ENCODE peak calls at places on chromosomes 11 and 22, in seven cellular contexts. E is progenitor cell of endocrine pancreas, U is mesenteric fat pad, V is AG09309, J is smooth muscle cell of the brain vasculature, G is GM12865, X is NCI-H146. T is an unnamed sample.

GRCh38 chr22:38017272-38017920 is 33.0 kb upstream of the SOX10 start:
- DNase-seq in G (no peak), V (no peak), E (no peak), U (no peak), J (no peak), X (no peak), T (no peak)

GRCh38 chr11:45110562-45110961 is 35.9 kb upstream of the PRDM11 start:
- DNase-seq in X (peak; percentile 60), G (peak; percentile 75), E (peak; percentile 34), U (no peak), V (peak; percentile 34), J (peak; percentile 31), T (peak; percentile 71)

GRCh38 chr11:110525883-110526282 is 96.1 kb downstream of the FDX1 start:
- DNase-seq in G (no peak), V (peak; percentile 52), J (no peak), E (no peak), U (no peak), X (no peak), T (no peak)

GRCh38 chr22:42926034-42926433 is 69.0 kb upstream of the ARFGAP3 start:
- DNase-seq in V (no peak), J (no peak), E (no peak), U (no peak), X (no peak), G (no peak), T (no peak)

GRCh38 chr22:33210129-33210784 is 152.1 kb upstream of the SYN3 start:
- DNase-seq in V (no peak), J (no peak), U (no peak), E (peak; percentile 11), G (peak; percentile 74), X (peak; percentile 59), T (peak; percentile 75)

GRCh38 chr11:14803846-14804245 is 88.2 kb downstream of the CYP2R1 start:
- DNase-seq in V (no peak), E (no peak), J (no peak), U (no peak), G (no peak), X (no peak), T (no peak)

GRCh38 chr22:49753961-49754673 is 73.6 kb downstream of the BRD1 start:
- DNase-seq in E (no peak), G (no peak), X (peak; percentile 69), U (peak; percentile 82), V (no peak), J (no peak), T (peak; percentile 29)

GRCh38 chr11:103530257-103530656 is 421.0 kb downstream of the DYNC2H1 start:
- DNase-seq in V (no peak), X (no peak), E (no peak), U (no peak), J (no peak), G (no peak), T (no peak)

GRCh38 chr11:59247535-59248227 is 35.0 kb upstream of the MPEG1 start:
- DNase-seq in G (no peak), V (peak; percentile 13), E (no peak), U (no peak), J (peak; percentile 4), X (no peak), T (no peak)

GRCh38 chr11:127238321-127238720 is 237.8 kb upstream of the KIRREL3 start:
- DNase-seq in E (no peak), X (no peak), V (no peak), G (no peak), U (no peak), J (no peak), T (no peak)

GRCh38 chr11:60853469-60853950 is 2.2 kb downstream of the PTGDR2 start:
- DNase-seq in J (no peak), V (no peak), U (no peak), G (no peak), X (no peak), E (no peak), T (no peak)

GRCh38 chr11:64842366-64842759 is 2.1 kb downstream of the CDC42BPG start:
- DNase-seq in G (no peak), V (no peak), J (no peak), X (no peak), E (no peak), U (no peak), T (no peak)

GRCh38 chr11:16099501-16099900 is 256.8 kb downstream of the SOX6 start:
- DNase-seq in J (no peak), U (no peak), X (peak; percentile 6), G (no peak), E (no peak), V (no peak), T (no peak)

GRCh38 chr22:24588756-24589481 is 4.0 kb downstream of the LRRC75B start:
- DNase-seq in V (no peak), E (no peak), J (no peak), U (no peak), X (peak; percentile 25), G (no peak), T (no peak)

GRCh38 chr22:30238661-30239420 is 7.7 kb downstream of the LIF start:
- DNase-seq in G (no peak), E (no peak), V (no peak), U (no peak), J (no peak), X (no peak), T (no peak)

GRCh38 chr22:44755000-44755399 is 2.6 kb downstream of the ARHGAP8 start:
- DNase-seq in G (no peak), U (no peak), J (no peak), V (no peak), E (no peak), X (no peak), T (no peak)

GRCh38 chr11:61999141-61999975 is 31.9 kb upstream of the FTH1 start:
- DNase-seq in J (no peak), X (no peak), G (no peak), E (no peak), U (peak; percentile 37), V (no peak), T (no peak)

GRCh38 chr22:35839811-35840739 is 122.4 kb downstream of the APOL5 start:
- DNase-seq in V (peak; percentile 95), E (peak; percentile 49), X (peak; percentile 96), U (peak; percentile 92), J (peak; percentile 82), G (peak; percentile 35), T (no peak)

GRCh38 chr11:79229047-79229446 is 211.8 kb downstream of the TENM4 start:
- DNase-seq in E (no peak), X (no peak), J (no peak), G (no peak), U (no peak), V (no peak), T (no peak)

GRCh38 chr11:44791546-44791945 is 64.8 kb downstream of the TSPAN18 start:
- DNase-seq in G (no peak), U (no peak), V (no peak), X (no peak), E (no peak), J (no peak), T (no peak)

GRCh38 chr22:41216984-41217383 is 11.9 kb downstream of the L3MBTL2 start:
- DNase-seq in U (no peak), X (no peak), E (no peak), J (no peak), G (no peak), V (no peak), T (no peak)

GRCh38 chr11:118924591-118925585 is 838 bp downstream of the BCL9L start:
- DNase-seq in U (no peak), V (no peak), G (peak; percentile 58), J (no peak), X (peak; percentile 47), E (no peak), T (peak; percentile 87)

GRCh38 chr22:22387386-22387736 is 121.2 kb downstream of the ZNF280B start:
- DNase-seq in E (no peak), G (no peak), V (no peak), J (no peak), X (no peak), U (no peak), T (no peak)

GRCh38 chr11:70551323-70552166 is 153.2 kb downstream of the CTTN start:
- DNase-seq in V (no peak), E (no peak), G (no peak), U (no peak), X (no peak), J (no peak), T (no peak)

GRCh38 chr11:44246726-44247125 is 63.2 kb downstream of the ALX4 start:
- DNase-seq in X (no peak), G (no peak), J (no peak), E (no peak), V (peak; percentile 59), U (no peak), T (no peak)

GRCh38 chr11:95095858-95096587 is 6.4 kb downstream of the ENDOD1 start:
- DNase-seq in X (no peak), V (no peak), G (peak; percentile 80), E (no peak), J (no peak), U (no peak), T (peak; percentile 73)

GRCh38 chr11:16669799-16670415 is 68.5 kb upstream of the C11orf58 start:
- DNase-seq in E (no peak), J (no peak), G (no peak), X (no peak), U (no peak), V (no peak), T (no peak)

GRCh38 chr11:78010755-78011154 is 12.3 kb downstream of the KCTD14 start:
- DNase-seq in G (no peak), E (no peak), X (no peak), U (no peak), J (no peak), V (no peak), T (no peak)

GRCh38 chr11:119307219-119307618 is 9.7 kb downstream of the MCAM start:
- DNase-seq in G (no peak), U (no peak), X (no peak), J (no peak), V (no peak), E (no peak), T (no peak)

GRCh38 chr11:38788591-38788990 is 2190.6 kb upstream of the RAG2 start:
- DNase-seq in J (no peak), G (no peak), E (no peak), X (no peak), V (no peak), U (no peak), T (no peak)

GRCh38 chr22:49948116-49948515 is 12.5 kb upstream of the PIM3 start:
- DNase-seq in E (no peak), G (no peak), V (no peak), X (no peak), J (no peak), U (no peak), T (no peak)

GRCh38 chr22:48188211-48188845 is 1425.9 kb downstream of the TBC1D22A start:
- DNase-seq in X (no peak), G (no peak), V (no peak), J (no peak), E (no peak), U (no peak), T (no peak)

GRCh38 chr11:13288375-13289029 is 10.9 kb downstream of the BMAL1 start:
- DNase-seq in J (no peak), V (no peak), U (no peak), E (no peak), G (peak; percentile 28), X (no peak), T (no peak)

GRCh38 chr11:108496643-108497256 is 1.4 kb downstream of the POGLUT3 start:
- DNase-seq in E (no peak), J (no peak), X (no peak), U (no peak), G (no peak), V (no peak), T (peak; percentile 25)